ENCODE peak calls at places on chromosomes 11 and 22, in five cellular contexts. Q is neural progenitor cell, G is left ventricle myocardium inferior, H is uterus, B is PC-3. L is an unnamed sample.

GRCh38 chr11:26841818-26842457 is 120.1 kb upstream of the SLC5A12 start:
- DNase-seq in H (no peak), G (no peak), B (no peak), Q (no peak), L (no peak)

GRCh38 chr11:29321293-29322132 is 695.3 kb downstream of the KCNA4 start:
- DNase-seq in G (no peak), Q (no peak), B (peak; percentile 81), H (no peak), L (no peak)

GRCh38 chr11:67373916-67374570 is 645 bp upstream of the CLCF1 start:
- DNase-seq in H (peak; percentile 83), G (peak; percentile 53), B (peak; percentile 99), Q (peak; percentile 89), L (peak; percentile 94)

GRCh38 chr11:44958165-44958564 is 7.5 kb upstream of the TP53I11 start:
- DNase-seq in Q (no peak), H (no peak), B (no peak), G (no peak), L (no peak)

GRCh38 chr11:116895053-116895757 is 57.8 kb upstream of the APOA1 start:
- DNase-seq in H (no peak), B (no peak), G (no peak), Q (peak; percentile 74), L (no peak)

GRCh38 chr11:65316311-65316978 is 1.8 kb downstream of the CDC42EP2 start:
- DNase-seq in G (peak; percentile 64), Q (peak; percentile 25), H (peak; percentile 74), B (peak; percentile 57), L (no peak)

GRCh38 chr11:123544631-123545375 is 109.6 kb downstream of the SCN3B start:
- DNase-seq in G (peak; percentile 23), H (no peak), Q (no peak), B (no peak), L (no peak)

GRCh38 chr11:11119917-11120316 is 233.1 kb downstream of the CSNK2A3 start:
- DNase-seq in B (no peak), Q (no peak), G (no peak), H (no peak), L (no peak)

GRCh38 chr11:116596346-116597260 is 176.2 kb downstream of the BUD13 start:
- DNase-seq in Q (no peak), G (no peak), B (no peak), H (no peak), L (no peak)

DNA sequence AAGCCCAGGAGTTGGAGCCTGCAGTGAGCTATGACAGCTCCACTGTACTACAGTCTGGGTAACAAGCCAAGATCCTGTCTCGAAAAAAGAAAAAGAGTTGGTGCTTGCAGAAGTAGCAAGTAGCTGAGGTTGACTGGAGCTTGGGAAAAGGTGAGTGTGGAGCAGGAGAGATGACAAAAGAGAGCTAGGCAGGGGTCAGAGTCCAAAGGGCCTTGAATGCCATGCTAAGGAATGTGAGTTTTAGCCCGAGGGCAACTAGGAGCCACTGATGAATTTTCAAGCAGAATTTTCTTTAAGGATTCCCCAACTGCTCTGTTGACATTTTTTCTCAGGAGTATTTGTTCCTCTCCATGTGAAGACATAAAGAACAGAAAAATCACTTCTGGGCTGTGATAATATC is 3.1 kb downstream of the AP1B1 start:
- DNase-seq in H (no peak), B (no peak), Q (no peak), G (no peak), L (no peak)
- H3K4me3 ChIP-seq in H (no peak overlapping the region), B (no peak overlapping the region), Q (no peak overlapping the region), G (no peak overlapping the region), L (no peak overlapping the region)

DNA sequence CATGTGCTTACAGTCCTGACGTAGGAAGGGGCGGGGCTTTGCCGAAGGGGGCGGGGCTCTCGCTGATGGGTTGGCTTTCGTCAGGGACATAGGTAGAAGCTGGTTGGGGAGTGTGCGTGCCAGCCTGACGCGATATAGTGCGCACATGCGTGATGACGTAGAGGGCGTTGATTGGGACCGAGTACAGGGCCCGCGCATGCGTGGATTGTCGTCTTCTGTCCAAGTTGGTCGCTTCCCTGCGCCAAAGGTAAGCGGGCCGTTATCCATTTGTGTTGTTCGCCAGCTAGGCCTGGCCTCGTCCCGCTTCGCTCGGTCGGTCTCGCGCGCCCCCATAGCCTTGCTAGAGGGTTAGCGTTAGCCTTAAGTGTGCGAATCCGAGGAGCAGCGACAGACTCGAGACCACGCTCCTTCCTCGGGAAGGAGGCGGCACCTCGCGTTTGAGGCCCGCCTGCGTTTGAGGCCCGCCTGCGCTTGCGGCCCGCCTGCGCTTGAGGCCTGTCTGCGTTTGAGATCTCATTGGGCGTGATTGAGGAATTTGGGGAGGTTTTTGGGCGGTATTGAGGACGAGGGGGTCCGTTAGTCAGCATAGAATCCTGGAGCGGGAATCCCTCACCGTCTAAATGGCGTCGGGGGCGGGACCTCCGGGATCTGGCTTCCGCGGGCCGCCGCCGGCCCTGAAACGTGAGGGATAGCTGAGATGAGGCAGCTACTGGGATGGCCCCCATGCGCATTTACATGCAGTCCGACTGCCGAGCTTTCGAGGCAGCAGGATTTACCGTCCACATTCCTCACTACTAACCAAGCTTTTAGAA is at the start of gene XRCC6:
- DNase-seq in G (peak; percentile 100), H (peak; percentile 100), B (peak; percentile 97), Q (peak; percentile 100), L (peak; percentile 100)
- TF ChIP-seq CTCF in G (no peak), H (peak; percentile 4), B (no peak), Q (no peak), L (no peak)

GRCh38 chr11:64178203-64178602 is 7.8 kb upstream of the STIP1 start:
- DNase-seq in H (no peak), Q (no peak), B (no peak), G (no peak), L (no peak)

GRCh38 chr11:64183890-64184289 is 2.1 kb upstream of the STIP1 start:
- DNase-seq in G (no peak), Q (no peak), H (no peak), B (no peak), L (no peak)

GRCh38 chr11:64179221-64179620 is 6.8 kb upstream of the STIP1 start:
- DNase-seq in Q (no peak), H (no peak), B (no peak), G (no peak), L (no peak)

GRCh38 chr11:64181506-64182411 is 4.2 kb upstream of the STIP1 start:
- DNase-seq in B (peak; percentile 93), Q (peak; percentile 74), G (peak; percentile 93), H (peak; percentile 91), L (peak; percentile 97)

GRCh38 chr11:64180871-64181270 is 5.1 kb upstream of the STIP1 start:
- DNase-seq in Q (no peak), B (no peak), H (no peak), G (no peak), L (no peak)
- H3K4me3 ChIP-seq in Q (no peak overlapping the region), B (no peak overlapping the region), H (no peak overlapping the region), G (peak overlapping the region; percentile 54), L (no peak overlapping the region)

GRCh38 chr11:95088946-95089619 is 563 bp upstream of the ENDOD1 start:
- DNase-seq in G (no peak), B (no peak), Q (no peak), H (no peak), L (peak; percentile 86)

GRCh38 chr11:95092549-95093324 is 3.1 kb downstream of the ENDOD1 start:
- DNase-seq in H (no peak), B (peak; percentile 92), Q (peak; percentile 29), G (no peak), L (no peak)

GRCh38 chr11:95091663-95092062 is 2.0 kb downstream of the ENDOD1 start:
- DNase-seq in H (no peak), B (no peak), Q (no peak), G (no peak), L (no peak)

GRCh38 chr11:95087171-95087570 is 2.5 kb upstream of the ENDOD1 start:
- DNase-seq in Q (no peak), B (no peak), H (no peak), G (no peak), L (no peak)

DNA sequence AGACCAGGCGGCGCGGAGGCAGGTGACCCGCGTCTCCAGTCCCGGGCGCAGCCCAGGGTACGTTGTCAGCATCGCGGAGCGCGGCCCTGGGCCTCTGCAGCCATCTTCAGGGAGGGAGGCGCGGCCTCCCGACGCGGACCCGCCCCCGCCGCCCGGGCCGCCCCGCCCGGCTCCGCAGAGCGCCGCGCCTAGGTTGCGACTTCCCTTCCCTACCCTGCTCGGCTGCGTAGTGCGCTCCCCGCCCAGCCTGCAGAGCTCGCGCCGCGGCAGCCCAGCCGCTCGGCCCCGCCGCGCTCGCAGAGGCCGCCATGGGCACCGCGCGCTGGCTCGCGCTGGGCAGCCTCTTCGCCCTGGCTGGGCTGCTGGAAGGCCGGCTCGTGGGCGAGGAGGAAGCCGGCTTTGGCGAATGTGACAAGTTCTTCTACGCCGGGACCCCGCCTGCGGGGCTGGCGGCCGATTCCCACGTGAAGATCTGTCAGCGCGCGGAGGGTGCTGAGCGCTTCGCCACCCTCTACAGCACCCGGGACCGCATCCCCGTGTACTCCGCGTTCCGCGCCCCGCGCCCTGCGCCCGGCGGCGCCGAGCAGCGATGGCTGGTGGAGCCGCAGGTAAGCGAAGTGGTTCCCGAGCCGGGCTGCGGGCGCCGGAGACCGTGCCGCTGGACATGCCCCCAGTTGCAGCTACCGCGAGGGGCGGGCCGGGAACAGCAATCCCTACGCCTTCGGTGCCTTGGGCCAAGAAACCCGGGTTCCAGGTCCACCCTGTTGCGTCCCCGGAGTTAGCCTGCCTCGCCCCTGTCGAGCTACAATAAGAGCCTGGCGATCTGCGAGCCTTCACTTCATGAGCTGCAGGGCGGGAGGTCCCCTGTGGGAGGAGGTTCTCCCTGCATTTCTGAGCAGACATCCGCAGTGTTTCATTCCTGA is at the start of gene ENDOD1:
- DNase-seq in H (peak; percentile 84), B (peak; percentile 90), Q (peak; percentile 94), G (peak; percentile 83), L (peak; percentile 88)
- TF ChIP-seq CTCF in H (no peak), B (peak; percentile 32), Q (no peak), G (no peak), L (no peak)

DNA sequence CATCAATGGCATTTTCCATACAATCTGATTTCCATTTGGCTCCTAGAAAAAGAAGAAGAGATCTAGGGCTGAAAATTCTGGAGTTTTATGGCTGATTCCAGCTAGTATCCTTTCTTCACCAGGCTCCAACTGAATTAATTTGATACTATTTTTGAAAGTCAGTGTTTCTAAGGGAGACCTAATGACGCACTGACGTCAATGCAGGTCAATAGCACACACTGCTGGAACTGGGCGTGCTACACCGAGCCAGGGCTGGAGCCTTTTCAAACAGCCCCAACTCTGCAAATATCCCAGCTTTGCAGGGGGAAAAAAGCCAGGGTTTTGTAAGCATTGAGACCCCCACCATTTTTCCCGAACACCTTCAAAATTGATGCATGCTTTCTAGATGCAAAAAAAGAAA is 124.7 kb upstream of the HSD17B12 start:
- DNase-seq in H (peak; percentile 46), B (peak; percentile 7), Q (peak; percentile 46), G (no peak), L (no peak)
- H3K4me3 ChIP-seq in H (no peak overlapping the region), B (no peak overlapping the region), Q (peak overlapping the region; percentile 42), G (peak overlapping the region; percentile 19), L (peak overlapping the region; percentile 11)